ENCODE peak calls at places on chromosomes 6 and 20, in ten cellular contexts. F, P, Z, M, K, Q, C, W, J and T are unnamed samples.

GRCh38 chr20:62007127-62007647 is 58.5 kb downstream of the TAF4 start:
- DNase-seq in F (no peak), P (no peak), Z (no peak), M (no peak), K (no peak), Q (no peak), C (no peak), W (no peak), J (no peak), T (no peak)

GRCh38 chr20:60586417-60587105 is 628.3 kb downstream of the CDH26 start:
- DNase-seq in F (no peak), P (peak), Z (no peak), M (no peak), K (no peak), Q (no peak), C (no peak), W (no peak), J (peak), T (no peak)

GRCh38 chr20:4369798-4370124 is 351.9 kb upstream of the PRND start:
- DNase-seq in F (no peak), P (no peak), Z (no peak), M (no peak), K (no peak), Q (no peak), C (no peak), W (no peak), J (no peak), T (peak)

GRCh38 chr6:138847884-138848283 is 52.0 kb downstream of the ECT2L start:
- DNase-seq in F (no peak), P (no peak), Z (no peak), M (no peak), K (no peak), Q (no peak), C (no peak), W (peak), J (no peak), T (no peak)

GRCh38 chr6:1624071-1624847 is 14.5 kb downstream of the FOXC1 start:
- DNase-seq in F (no peak), P (no peak), Z (no peak), M (no peak), K (peak), Q (no peak), C (no peak), W (no peak), J (peak), T (no peak)

GRCh38 chr20:64044484-64045247 is 4.8 kb downstream of the SOX18 start:
- DNase-seq in F (no peak), P (no peak), Z (no peak), M (peak), K (no peak), Q (no peak), C (no peak), W (peak), J (peak), T (peak)

GRCh38 chr20:57327820-57328219 is 1.8 kb upstream of the SPO11 start:
- DNase-seq in F (no peak), P (no peak), Z (no peak), M (no peak), K (no peak), Q (no peak), C (peak), W (no peak), J (no peak), T (no peak)

GRCh38 chr6:111818539-111819226 is 54.6 kb downstream of the FYN start:
- DNase-seq in F (no peak), P (no peak), Z (no peak), M (no peak), K (no peak), Q (no peak), C (no peak), W (peak), J (no peak), T (no peak)

GRCh38 chr6:43456737-43457126 is 1.4 kb upstream of the DLK2 start:
- DNase-seq in F (no peak), P (no peak), Z (no peak), M (no peak), K (no peak), Q (no peak), C (no peak), W (no peak), J (no peak), T (no peak)

GRCh38 chr20:50043573-50044352 is 61.0 kb downstream of the SNAI1 start:
- DNase-seq in F (no peak), P (no peak), Z (no peak), M (no peak), K (no peak), Q (no peak), C (no peak), W (no peak), J (no peak), T (no peak)

GRCh38 chr6:116386581-116387299 is 16.0 kb downstream of the DSE start:
- DNase-seq in F (no peak), P (no peak), Z (no peak), M (peak), K (no peak), Q (no peak), C (no peak), W (peak), J (no peak), T (peak)

GRCh38 chr20:58703765-58704331 is 11.2 kb downstream of the NPEPL1 start:
- DNase-seq in F (no peak), P (no peak), Z (no peak), M (no peak), K (no peak), Q (no peak), C (peak), W (no peak), J (no peak), T (no peak)

GRCh38 chr20:54340667-54341081 is 132.8 kb downstream of the PFDN4 start:
- DNase-seq in F (no peak), P (no peak), Z (no peak), M (no peak), K (no peak), Q (no peak), C (no peak), W (peak), J (no peak), T (peak)

GRCh38 chr6:64074981-64075380 is 439.4 kb downstream of the PHF3 start:
- DNase-seq in F (no peak), P (no peak), Z (no peak), M (no peak), K (no peak), Q (no peak), C (no peak), W (no peak), J (no peak), T (no peak)

GRCh38 chr6:40413231-40413755 is 173.9 kb downstream of the LRFN2 start:
- DNase-seq in F (no peak), P (no peak), Z (no peak), M (no peak), K (no peak), Q (no peak), C (no peak), W (no peak), J (no peak), T (no peak)

GRCh38 chr20:58603656-58604184 is 47.4 kb upstream of the STX16 start:
- DNase-seq in F (no peak), P (no peak), Z (no peak), M (no peak), K (no peak), Q (no peak), C (no peak), W (no peak), J (no peak), T (peak)

GRCh38 chr20:38217791-38218565 is 42.6 kb downstream of the KIAA1755 start:
- DNase-seq in F (no peak), P (peak), Z (peak), M (peak), K (peak), Q (peak), C (no peak), W (peak), J (peak), T (peak)

GRCh38 chr20:6044102-6044501 is 9.8 kb downstream of the LRRN4 start:
- DNase-seq in F (no peak), P (no peak), Z (no peak), M (no peak), K (no peak), Q (no peak), C (no peak), W (no peak), J (no peak), T (no peak)

GRCh38 chr6:55643868-55644267 is 64.9 kb upstream of the HMGCLL1 start:
- DNase-seq in F (no peak), P (no peak), Z (no peak), M (peak), K (no peak), Q (no peak), C (no peak), W (peak), J (no peak), T (peak)

GRCh38 chr20:58349586-58349985 is 39.4 kb upstream of the VAPB start:
- DNase-seq in F (no peak), P (no peak), Z (no peak), M (peak), K (no peak), Q (no peak), C (no peak), W (peak), J (no peak), T (peak)

GRCh38 chr6:100153656-100154055 is 159.6 kb upstream of the MCHR2 start:
- DNase-seq in F (no peak), P (no peak), Z (no peak), M (no peak), K (no peak), Q (no peak), C (no peak), W (no peak), J (no peak), T (no peak)

GRCh38 chr6:159132664-159133063 is 36.5 kb upstream of the FNDC1 start:
- DNase-seq in F (no peak), P (no peak), Z (no peak), M (no peak), K (no peak), Q (no peak), C (no peak), W (no peak), J (peak), T (no peak)

GRCh38 chr6:26194774-26195375 is 107.6 kb downstream of the HFE start:
- DNase-seq in F (no peak), P (no peak), Z (no peak), M (no peak), K (no peak), Q (no peak), C (no peak), W (no peak), J (no peak), T (no peak)

GRCh38 chr6:119348308-119349040 is 1.1 kb downstream of the MAN1A1 start:
- DNase-seq in F (peak), P (peak), Z (peak), M (no peak), K (peak), Q (no peak), C (peak), W (no peak), J (peak), T (no peak)

GRCh38 chr6:116550796-116551195 is 2.8 kb upstream of the CALHM4 start:
- DNase-seq in F (no peak), P (no peak), Z (no peak), M (no peak), K (no peak), Q (no peak), C (no peak), W (no peak), J (no peak), T (no peak)

GRCh38 chr6:167858086-167858591 is 31.4 kb downstream of the AFDN start:
- DNase-seq in F (no peak), P (no peak), Z (no peak), M (no peak), K (no peak), Q (no peak), C (no peak), W (peak), J (no peak), T (peak)

GRCh38 chr6:40500227-40500626 is 86.9 kb downstream of the LRFN2 start:
- DNase-seq in F (no peak), P (no peak), Z (no peak), M (no peak), K (no peak), Q (no peak), C (no peak), W (no peak), J (no peak), T (no peak)

GRCh38 chr6:44133003-44133931 is 5.9 kb downstream of the TMEM63B start:
- DNase-seq in F (no peak), P (peak), Z (peak), M (peak), K (peak), Q (no peak), C (peak), W (peak), J (peak), T (peak)

GRCh38 chr20:37954626-37955025 is 51.7 kb downstream of the VSTM2L start:
- DNase-seq in F (no peak), P (no peak), Z (no peak), M (no peak), K (no peak), Q (no peak), C (peak), W (no peak), J (no peak), T (no peak)

GRCh38 chr20:58554541-58554940 is 39.3 kb upstream of the APCDD1L start:
- DNase-seq in F (no peak), P (no peak), Z (no peak), M (no peak), K (no peak), Q (no peak), C (no peak), W (no peak), J (no peak), T (no peak)

GRCh38 chr6:148448371-148449010 is 105.9 kb downstream of the SASH1 start:
- DNase-seq in F (no peak), P (no peak), Z (no peak), M (no peak), K (no peak), Q (no peak), C (no peak), W (no peak), J (no peak), T (no peak)

GRCh38 chr20:43537921-43538854 is 20.6 kb upstream of the SGK2 start:
- DNase-seq in F (peak), P (peak), Z (peak), M (peak), K (peak), Q (no peak), C (peak), W (peak), J (peak), T (peak)

GRCh38 chr20:10360878-10361277 is 73.1 kb downstream of the MKKS start:
- DNase-seq in F (no peak), P (no peak), Z (no peak), M (no peak), K (no peak), Q (no peak), C (no peak), W (no peak), J (no peak), T (no peak)

GRCh38 chr6:35568967-35569606 is 56.4 kb upstream of the TULP1 start:
- DNase-seq in F (no peak), P (peak), Z (peak), M (peak), K (peak), Q (no peak), C (peak), W (peak), J (peak), T (peak)

GRCh38 chr6:44219053-44219814 is 2.5 kb downstream of the MYMX start:
- DNase-seq in F (no peak), P (peak), Z (peak), M (no peak), K (peak), Q (peak), C (peak), W (peak), J (peak), T (peak)

GRCh38 chr20:33017542-33017941 is 10.0 kb downstream of the BPIFB2 start:
- DNase-seq in F (no peak), P (no peak), Z (no peak), M (no peak), K (no peak), Q (no peak), C (no peak), W (no peak), J (no peak), T (no peak)

GRCh38 chr20:2101935-2102584 is 433 bp downstream of the STK35 start:
- DNase-seq in F (peak), P (peak), Z (peak), M (peak), K (peak), Q (peak), C (peak), W (peak), J (peak), T (peak)
- H3K4me3 ChIP-seq in F (peak), P (peak), Z (peak), M (peak), K (peak), Q (peak), C (peak), W (peak), J (peak), T (peak)

GRCh38 chr6:34155471-34156300 is 9.8 kb upstream of the GRM4 start:
- DNase-seq in F (no peak), P (no peak), Z (no peak), M (no peak), K (no peak), Q (no peak), C (no peak), W (no peak), J (no peak), T (no peak)
- H3K4me3 ChIP-seq in F (no peak), P (no peak), Z (no peak), M (no peak), K (no peak), Q (no peak), C (no peak), W (no peak), J (no peak), T (no peak)

DNA sequence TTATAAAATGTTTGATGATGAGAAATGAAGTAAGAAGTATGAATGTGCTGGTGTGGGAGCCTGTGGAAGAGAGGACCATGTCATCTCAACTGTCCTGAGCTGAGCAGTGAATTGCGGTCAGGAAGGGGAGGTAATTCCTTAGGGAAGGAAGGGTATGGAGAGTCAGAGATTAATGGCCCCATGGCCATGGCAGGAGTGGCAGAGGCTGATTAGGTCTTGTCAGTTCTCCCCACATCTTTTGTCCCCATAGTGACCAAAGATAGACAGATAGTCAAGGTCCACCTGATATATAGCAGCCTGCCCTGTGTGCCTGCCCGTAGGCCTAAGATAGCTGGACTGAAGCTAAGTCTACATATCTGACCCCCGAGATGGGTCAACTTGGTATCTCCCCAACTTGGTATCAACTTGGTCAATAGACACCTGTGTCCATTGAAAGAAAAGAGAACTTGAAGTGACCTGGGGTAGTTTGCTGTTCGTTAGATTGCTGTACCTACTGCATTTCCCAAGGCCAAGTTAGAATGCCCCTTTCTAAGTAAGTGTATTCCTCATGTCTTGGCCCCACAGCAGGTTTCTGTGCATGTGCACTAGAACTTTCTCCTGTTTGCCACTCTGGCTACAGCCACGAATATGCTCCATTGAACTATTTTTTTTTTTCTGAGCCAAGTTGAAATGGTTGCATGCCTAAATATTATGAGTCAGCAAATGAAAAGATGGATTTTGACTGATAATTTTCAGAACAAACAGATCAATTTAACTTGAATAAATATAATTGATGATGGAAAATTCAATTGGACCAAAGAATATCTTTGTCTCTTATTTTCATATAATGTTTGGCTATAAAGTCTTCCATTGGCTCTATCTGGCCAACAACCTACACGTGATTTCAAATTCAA is 143.4 kb downstream of the ISM1 start:
- DNase-seq in F (no peak), P (no peak), Z (no peak), M (no peak), K (no peak), Q (no peak), C (no peak), W (no peak), J (no peak), T (no peak)
- H3K4me3 ChIP-seq in F (no peak), P (no peak), Z (no peak), M (no peak), K (no peak), Q (no peak), C (no peak), W (no peak), J (no peak), T (no peak)

DNA sequence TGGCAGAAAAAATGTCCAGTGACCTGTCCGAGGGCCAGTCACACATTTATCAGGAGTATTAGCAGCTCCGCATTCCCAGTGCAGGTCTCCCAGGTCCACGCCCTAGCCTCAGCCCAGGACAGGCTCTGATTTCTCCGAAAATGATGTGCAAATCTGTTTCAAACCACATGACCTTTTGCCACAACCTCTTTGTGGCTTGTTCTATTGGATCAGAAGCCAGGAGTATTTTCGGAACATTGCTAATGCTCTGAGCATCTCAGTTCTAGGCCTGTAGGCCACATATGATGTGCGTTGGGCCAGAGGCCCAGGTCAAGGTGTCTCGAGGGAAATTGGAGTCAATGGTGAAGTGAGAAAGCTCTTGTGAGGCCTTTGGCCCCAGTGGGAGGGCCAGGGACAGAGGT is 40.4 kb downstream of the SNX5 start:
- DNase-seq in F (no peak), P (no peak), Z (no peak), M (no peak), K (no peak), Q (no peak), C (no peak), W (peak), J (no peak), T (no peak)
- H3K4me3 ChIP-seq in F (no peak), P (no peak), Z (no peak), M (no peak), K (no peak), Q (no peak), C (no peak), W (no peak), J (no peak), T (no peak)